ENCODE peak calls at places on chromosomes 12 and 14, in nine cellular contexts. J is astrocyte of the hippocampus; Y is ACHN; T is endodermal cell; B is HuH-7.5; W is dermis blood vessel endothelial cell; G is H9; K is iPS-NIHi11; C is activated CD8-positive, alpha-beta memory T cell treated with anti-CD3 and anti-CD28 coated beads for 48 hours. L is an unnamed sample.

GRCh38 chr12:21248679-21249078 is 86.0 kb downstream of the SLCO1A2 start:
- DNase-seq in J (peak; percentile 11), Y (peak; percentile 62), T (no peak), B (no peak), W (peak; percentile 34), G (no peak), K (peak; percentile 12), C (no peak), L (no peak)

GRCh38 chr14:58662028-58662427 is 24.3 kb downstream of the DACT1 start:
- DNase-seq in J (no peak), Y (no peak), T (no peak), B (no peak), W (no peak), G (no peak), K (no peak), C (no peak), L (no peak)

GRCh38 chr12:6841139-6841515 is 402 bp downstream of the GNB3 start:
- DNase-seq in J (no peak), Y (no peak), T (no peak), B (no peak), W (no peak), G (no peak), K (no peak), C (no peak), L (no peak)

GRCh38 chr14:84323963-84324362 is 1206.0 kb upstream of the FLRT2 start:
- DNase-seq in J (peak; percentile 1), Y (no peak), T (no peak), B (no peak), W (peak; percentile 87), G (no peak), K (no peak), C (no peak), L (no peak)

GRCh38 chr12:107903377-107904061 is 129.0 kb downstream of the ASCL4 start:
- DNase-seq in J (peak; percentile 36), Y (peak; percentile 51), T (peak; percentile 96), B (no peak), W (no peak), G (peak; percentile 95), K (peak; percentile 92), C (peak; percentile 31), L (no peak)

GRCh38 chr14:105420976-105421674 is 1.5 kb downstream of the MTA1 start:
- DNase-seq in J (no peak), Y (no peak), T (no peak), B (peak; percentile 49), W (no peak), G (no peak), K (peak; percentile 39), C (no peak), L (no peak)

GRCh38 chr14:105168979-105169507 is 467 bp upstream of the JAG2 start:
- DNase-seq in J (peak; percentile 45), Y (peak; percentile 8), T (peak; percentile 90), B (peak; percentile 65), W (peak; percentile 84), G (peak; percentile 77), K (peak; percentile 85), C (no peak), L (no peak)

GRCh38 chr14:63777024-63777423 is 49.2 kb upstream of the SGPP1 start:
- DNase-seq in J (peak; percentile 68), Y (peak; percentile 53), T (no peak), B (no peak), W (peak; percentile 70), G (no peak), K (no peak), C (no peak), L (peak; percentile 51)

GRCh38 chr12:1502856-1503255 is 91.5 kb downstream of the FBXL14 start:
- DNase-seq in J (peak; percentile 31), Y (no peak), T (no peak), B (no peak), W (no peak), G (peak; percentile 28), K (no peak), C (no peak), L (no peak)

GRCh38 chr14:42683690-42684089 is 1077.0 kb downstream of the LRFN5 start:
- DNase-seq in J (no peak), Y (no peak), T (no peak), B (no peak), W (no peak), G (no peak), K (no peak), C (no peak), L (no peak)

GRCh38 chr14:52733824-52734223 is 3.9 kb downstream of the STYX start:
- DNase-seq in J (no peak), Y (no peak), T (peak; percentile 57), B (no peak), W (no peak), G (peak; percentile 42), K (peak; percentile 7), C (no peak), L (no peak)

GRCh38 chr14:104278214-104278534 is 139.8 kb downstream of the KIF26A start:
- DNase-seq in J (no peak), Y (no peak), T (no peak), B (no peak), W (no peak), G (peak; percentile 12), K (no peak), C (no peak), L (no peak)

GRCh38 chr14:61342486-61342885 is 21.1 kb downstream of the PRKCH start:
- DNase-seq in J (no peak), Y (no peak), T (no peak), B (no peak), W (peak; percentile 67), G (no peak), K (no peak), C (no peak), L (no peak)